ENCODE peak calls at places on chromosomes 1 and 21, in six cellular contexts. One of them, this sample, is unnamed.

GRCh38 chr1:151294748-151295462 is 12.8 kb downstream of the ZNF687 start:
- DNase-seq in A549: no peak
- DNase-seq in HEK293T: no peak
- DNase-seq in HepG2: no peak
- DNase-seq in K562: no peak
- DNase-seq in GM12878: no peak
- DNase-seq in this sample: no peak

GRCh38 chr1:201786824-201787223 is 42.1 kb upstream of the IPO9 start:
- DNase-seq in A549: no peak
- DNase-seq in HEK293T: no peak
- DNase-seq in HepG2: no peak
- DNase-seq in K562: no peak
- DNase-seq in GM12878: no peak
- DNase-seq in this sample: no peak

GRCh38 chr1:226034482-226034881 is 28.0 kb upstream of the H3-3A start:
- DNase-seq in A549: no peak
- DNase-seq in HEK293T: no peak
- DNase-seq in HepG2: peak; percentile 32
- DNase-seq in K562: peak; percentile 45
- DNase-seq in GM12878: no peak
- DNase-seq in this sample: peak; percentile 96

GRCh38 chr1:155339515-155340111 is 18.9 kb downstream of the RUSC1 start:
- DNase-seq in A549: no peak
- DNase-seq in HEK293T: no peak
- DNase-seq in HepG2: no peak
- DNase-seq in K562: no peak
- DNase-seq in GM12878: no peak
- DNase-seq in this sample: peak; percentile 63

GRCh38 chr1:56535362-56535761 is 44.0 kb downstream of the PLPP3 start:
- DNase-seq in A549: no peak
- DNase-seq in HEK293T: no peak
- DNase-seq in HepG2: no peak
- DNase-seq in K562: no peak
- DNase-seq in GM12878: no peak
- DNase-seq in this sample: no peak

GRCh38 chr1:61264825-61265242 is 182.5 kb downstream of the NFIA start:
- DNase-seq in A549: no peak
- DNase-seq in HEK293T: no peak
- DNase-seq in HepG2: peak; percentile 87
- DNase-seq in K562: peak; percentile 23
- DNase-seq in GM12878: no peak
- DNase-seq in this sample: no peak

GRCh38 chr1:19622204-19622603 is 21.9 kb upstream of the NBL1 start:
- DNase-seq in A549: no peak
- DNase-seq in HEK293T: no peak
- DNase-seq in HepG2: no peak
- DNase-seq in K562: no peak
- DNase-seq in GM12878: no peak
- DNase-seq in this sample: peak; percentile 28

GRCh38 chr21:36610201-36610600 is 88.7 kb upstream of the SIM2 start:
- DNase-seq in A549: no peak
- DNase-seq in HEK293T: no peak
- DNase-seq in HepG2: no peak
- DNase-seq in K562: no peak
- DNase-seq in GM12878: no peak
- DNase-seq in this sample: peak; percentile 57

GRCh38 chr1:224292419-224292818 is 37.6 kb downstream of the NVL start:
- DNase-seq in A549: no peak
- DNase-seq in HEK293T: no peak
- DNase-seq in HepG2: no peak
- DNase-seq in K562: no peak
- DNase-seq in GM12878: no peak
- DNase-seq in this sample: no peak

GRCh38 chr1:53619088-53619810 is 119.7 kb downstream of the GLIS1 start:
- DNase-seq in A549: no peak
- DNase-seq in HEK293T: no peak
- DNase-seq in HepG2: no peak
- DNase-seq in K562: no peak
- DNase-seq in GM12878: no peak
- DNase-seq in this sample: no peak

GRCh38 chr1:160097196-160097910 is 1.1 kb downstream of the IGSF8 start:
- DNase-seq in A549: no peak
- DNase-seq in HEK293T: no peak
- DNase-seq in HepG2: no peak
- DNase-seq in K562: no peak
- DNase-seq in GM12878: no peak
- DNase-seq in this sample: no peak

GRCh38 chr1:162906485-162906884 is 45.5 kb upstream of the CCDC190 start:
- DNase-seq in A549: no peak
- DNase-seq in HEK293T: no peak
- DNase-seq in HepG2: no peak
- DNase-seq in K562: no peak
- DNase-seq in GM12878: no peak
- DNase-seq in this sample: no peak

GRCh38 chr1:37323486-37324377 is 150.6 kb upstream of the ZC3H12A start:
- DNase-seq in A549: peak; percentile 36
- DNase-seq in HEK293T: peak; percentile 51
- DNase-seq in HepG2: peak; percentile 33
- DNase-seq in K562: peak; percentile 83
- DNase-seq in GM12878: no peak
- DNase-seq in this sample: peak; percentile 3

GRCh38 chr1:238060046-238060445 is 169.3 kb upstream of the ZP4 start:
- DNase-seq in A549: no peak
- DNase-seq in HEK293T: no peak
- DNase-seq in HepG2: no peak
- DNase-seq in K562: no peak
- DNase-seq in GM12878: peak; percentile 46
- DNase-seq in this sample: no peak

GRCh38 chr1:206925116-206925736 is 3.5 kb upstream of the FCMR start:
- DNase-seq in A549: no peak
- DNase-seq in HEK293T: no peak
- DNase-seq in HepG2: peak; percentile 38
- DNase-seq in K562: peak; percentile 67
- DNase-seq in GM12878: peak; percentile 91
- DNase-seq in this sample: no peak
- TF ChIP-seq BHLHE40 in A549: no peak
- TF ChIP-seq BHLHE40 in HEK293T: no peak
- TF ChIP-seq BHLHE40 in HepG2: no peak
- TF ChIP-seq BHLHE40 in K562: peak; percentile 48
- TF ChIP-seq BHLHE40 in GM12878: peak; percentile 77
- TF ChIP-seq BHLHE40 in this sample: no peak

GRCh38 chr1:116489231-116489697 is 81.6 kb downstream of the CD58 start:
- DNase-seq in A549: no peak
- DNase-seq in HEK293T: no peak
- DNase-seq in HepG2: peak; percentile 98
- DNase-seq in K562: no peak
- DNase-seq in GM12878: no peak
- DNase-seq in this sample: peak; percentile 32
- TF ChIP-seq BHLHE40 in A549: no peak
- TF ChIP-seq BHLHE40 in HEK293T: no peak
- TF ChIP-seq BHLHE40 in HepG2: peak; percentile 41
- TF ChIP-seq BHLHE40 in K562: no peak
- TF ChIP-seq BHLHE40 in GM12878: no peak
- TF ChIP-seq BHLHE40 in this sample: no peak

GRCh38 chr1:8211620-8212442 is 106.1 kb upstream of the SLC45A1 start:
- DNase-seq in A549: peak; percentile 57
- DNase-seq in HEK293T: no peak
- DNase-seq in HepG2: peak; percentile 97
- DNase-seq in K562: no peak
- DNase-seq in GM12878: no peak
- DNase-seq in this sample: peak; percentile 99
- TF ChIP-seq BHLHE40 in A549: peak; percentile 80
- TF ChIP-seq BHLHE40 in HEK293T: no peak
- TF ChIP-seq BHLHE40 in HepG2: peak; percentile 94
- TF ChIP-seq BHLHE40 in K562: peak; percentile 85
- TF ChIP-seq BHLHE40 in GM12878: no peak
- TF ChIP-seq BHLHE40 in this sample: peak; percentile 98

GRCh38 chr1:119554188-119554587 is 47.2 kb downstream of the HSD3B1 start:
- DNase-seq in A549: no peak
- DNase-seq in HEK293T: no peak
- DNase-seq in HepG2: no peak
- DNase-seq in K562: no peak
- DNase-seq in GM12878: no peak
- DNase-seq in this sample: peak; percentile 82
- TF ChIP-seq BHLHE40 in A549: no peak
- TF ChIP-seq BHLHE40 in HEK293T: no peak
- TF ChIP-seq BHLHE40 in HepG2: no peak
- TF ChIP-seq BHLHE40 in K562: no peak
- TF ChIP-seq BHLHE40 in GM12878: no peak
- TF ChIP-seq BHLHE40 in this sample: no peak